ENCODE peak calls at places on chromosome 17, in four cellular contexts. One of them, this sample, is unnamed.

GRCh38 chr17:29179232-29180036 is 764 bp downstream of the MYO18A start:
- DNase-seq in SK-N-SH: peak
- DNase-seq in K562: peak
- DNase-seq in HCT116: no peak
- DNase-seq in this sample: peak

GRCh38 chr17:58786586-58787295 is 31.1 kb downstream of the PPM1E start:
- DNase-seq in SK-N-SH: peak
- DNase-seq in HCT116: peak
- DNase-seq in K562: peak
- DNase-seq in this sample: no peak

GRCh38 chr17:40718904-40719303 is 15.4 kb upstream of the KRT24 start:
- DNase-seq in HCT116: no peak
- DNase-seq in SK-N-SH: no peak
- DNase-seq in K562: no peak
- DNase-seq in this sample: peak

GRCh38 chr17:11898526-11899235 is 98.6 kb downstream of the ZNF18 start:
- DNase-seq in K562: no peak
- DNase-seq in HCT116: no peak
- DNase-seq in SK-N-SH: no peak
- DNase-seq in this sample: no peak

GRCh38 chr17:11880714-11881113 is 116.6 kb downstream of the ZNF18 start:
- DNase-seq in K562: peak
- DNase-seq in HCT116: peak
- DNase-seq in SK-N-SH: peak
- DNase-seq in this sample: peak

GRCh38 chr17:80666867-80667266 is 122.2 kb downstream of the RPTOR start:
- DNase-seq in K562: no peak
- DNase-seq in HCT116: no peak
- DNase-seq in SK-N-SH: no peak
- DNase-seq in this sample: no peak

GRCh38 chr17:30275911-30276310 is 15.8 kb downstream of the BLMH start:
- DNase-seq in SK-N-SH: no peak
- DNase-seq in K562: no peak
- DNase-seq in HCT116: no peak
- DNase-seq in this sample: no peak

GRCh38 chr17:48995871-48996695 is 1.1 kb upstream of the IGF2BP1 start:
- DNase-seq in SK-N-SH: peak
- DNase-seq in K562: peak
- DNase-seq in HCT116: no peak
- DNase-seq in this sample: no peak

GRCh38 chr17:17353625-17354484 is 50.7 kb downstream of the NT5M start:
- DNase-seq in HCT116: no peak
- DNase-seq in K562: no peak
- DNase-seq in SK-N-SH: no peak
- DNase-seq in this sample: no peak

GRCh38 chr17:15744885-15745284 is 12.8 kb downstream of the TBC1D26 start:
- DNase-seq in SK-N-SH: peak
- DNase-seq in HCT116: no peak
- DNase-seq in K562: no peak
- DNase-seq in this sample: peak
- TF ChIP-seq JUND in SK-N-SH: no peak
- TF ChIP-seq JUND in HCT116: no peak
- TF ChIP-seq JUND in K562: no peak
- TF ChIP-seq JUND in this sample: no peak

GRCh38 chr17:67276075-67276474 is 31.1 kb upstream of the HELZ start:
- DNase-seq in K562: peak
- DNase-seq in SK-N-SH: no peak
- DNase-seq in HCT116: peak
- DNase-seq in this sample: no peak

GRCh38 chr17:67281053-67281452 is 36.1 kb upstream of the HELZ start:
- DNase-seq in HCT116: no peak
- DNase-seq in SK-N-SH: no peak
- DNase-seq in K562: no peak
- DNase-seq in this sample: no peak

GRCh38 chr17:67279115-67279514 is 34.1 kb upstream of the HELZ start:
- DNase-seq in HCT116: no peak
- DNase-seq in SK-N-SH: no peak
- DNase-seq in K562: no peak
- DNase-seq in this sample: no peak

GRCh38 chr17:67280279-67280678 is 35.3 kb upstream of the HELZ start:
- DNase-seq in K562: no peak
- DNase-seq in SK-N-SH: no peak
- DNase-seq in HCT116: no peak
- DNase-seq in this sample: no peak

DNA sequence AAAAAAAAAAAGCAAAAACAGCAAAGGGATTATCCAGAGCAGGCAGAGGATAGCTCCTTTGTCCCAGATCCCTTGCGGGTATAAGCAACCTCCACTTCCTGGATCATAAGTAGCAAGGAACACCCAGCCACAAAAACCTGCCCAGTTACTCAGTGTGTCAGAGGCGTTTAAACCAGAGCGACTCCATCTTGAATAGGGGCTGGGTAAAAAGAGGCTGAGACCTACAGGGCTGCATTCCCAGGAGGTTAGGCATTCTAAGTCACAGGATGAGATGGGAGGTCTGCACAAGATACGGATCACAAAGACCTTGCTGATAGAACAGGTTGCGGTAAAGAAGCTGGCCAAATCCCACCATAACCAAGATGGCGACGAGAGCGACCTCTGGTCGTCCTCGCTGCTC is 33.4 kb upstream of the HELZ start:
- DNase-seq in HCT116: no peak
- DNase-seq in K562: no peak
- DNase-seq in SK-N-SH: no peak
- DNase-seq in this sample: peak
- TF ChIP-seq JUND in HCT116: no peak
- TF ChIP-seq JUND in K562: no peak
- TF ChIP-seq JUND in SK-N-SH: no peak
- TF ChIP-seq JUND in this sample: no peak

DNA sequence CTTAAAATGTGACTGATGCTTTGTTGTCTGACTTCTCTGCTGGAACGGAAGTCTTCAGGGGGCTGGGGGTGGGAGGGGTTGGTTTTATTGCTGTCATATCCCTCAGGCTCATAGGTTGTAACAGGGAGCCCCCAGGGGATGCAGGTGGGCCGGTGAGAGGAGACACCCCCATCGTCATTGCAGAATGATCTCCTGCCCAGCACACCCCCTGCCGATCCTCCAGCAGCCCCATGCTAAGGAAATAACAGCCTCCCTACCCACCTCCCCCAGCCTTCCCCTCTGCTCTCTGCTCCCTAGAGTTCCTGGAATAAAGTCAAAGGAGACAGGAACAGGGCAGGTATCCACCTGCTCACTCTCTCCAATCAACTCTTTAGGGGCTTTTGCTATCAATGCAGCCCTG is 270.1 kb upstream of the TNRC6C start:
- DNase-seq in HCT116: no peak
- DNase-seq in K562: no peak
- DNase-seq in SK-N-SH: no peak
- DNase-seq in this sample: no peak
- TF ChIP-seq JUND in HCT116: no peak
- TF ChIP-seq JUND in K562: no peak
- TF ChIP-seq JUND in SK-N-SH: no peak
- TF ChIP-seq JUND in this sample: no peak

GRCh38 chr17:67160791-67161190 is 84.2 kb downstream of the HELZ start:
- DNase-seq in K562: no peak
- DNase-seq in SK-N-SH: peak
- DNase-seq in HCT116: no peak
- DNase-seq in this sample: no peak

GRCh38 chr17:67152824-67153223 is 92.2 kb downstream of the HELZ start:
- DNase-seq in SK-N-SH: no peak
- DNase-seq in K562: no peak
- DNase-seq in HCT116: no peak
- DNase-seq in this sample: no peak

GRCh38 chr17:67151717-67152116 is 93.3 kb downstream of the HELZ start:
- DNase-seq in K562: no peak
- DNase-seq in HCT116: peak
- DNase-seq in SK-N-SH: no peak
- DNase-seq in this sample: no peak

GRCh38 chr17:67157732-67158639 is 87.0 kb downstream of the HELZ start:
- DNase-seq in HCT116: peak
- DNase-seq in K562: peak
- DNase-seq in SK-N-SH: peak
- DNase-seq in this sample: peak

DNA sequence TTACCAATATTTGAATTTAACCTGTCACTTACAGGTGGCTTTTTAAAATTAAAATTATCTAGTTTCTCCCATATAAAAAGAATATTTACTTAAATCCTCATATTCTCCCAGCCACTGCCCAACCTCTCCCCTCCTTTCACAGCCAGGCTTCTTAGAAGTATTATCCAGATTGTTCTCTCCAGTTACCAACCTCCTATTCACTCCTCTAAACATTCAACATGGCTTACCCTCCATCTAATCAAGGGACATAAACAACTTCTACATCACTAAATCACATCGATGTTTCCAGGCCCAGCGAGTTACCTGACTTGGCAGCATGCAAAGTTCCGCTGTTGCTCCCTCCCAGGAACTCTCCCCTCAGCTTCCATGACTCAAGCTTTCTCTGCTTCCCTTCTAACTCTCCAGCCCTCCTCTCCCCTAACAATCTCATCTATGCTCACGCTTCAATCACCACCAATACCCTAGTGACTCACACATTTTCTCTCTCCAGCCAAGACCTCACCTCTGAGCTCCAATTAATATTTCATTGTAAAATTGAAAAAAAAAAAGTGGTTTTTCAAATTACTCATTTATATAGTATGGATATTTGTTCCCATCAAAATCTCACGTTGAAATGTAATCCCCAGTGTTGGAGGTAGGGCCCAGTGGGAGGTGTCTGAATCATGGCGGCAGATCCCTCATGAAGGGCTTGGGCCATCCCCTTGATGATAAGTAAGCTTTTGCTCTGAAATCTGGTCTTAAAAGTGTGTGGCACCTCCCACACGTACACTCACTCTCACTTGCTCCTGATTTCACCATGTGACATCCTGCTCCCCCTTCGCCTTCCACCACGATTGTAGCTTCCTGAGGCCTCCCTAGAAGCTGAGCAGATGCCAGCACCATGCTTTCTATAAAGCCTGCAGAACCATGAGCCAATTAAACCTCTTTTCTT is 88.5 kb downstream of the HELZ start:
- DNase-seq in HCT116: no peak
- DNase-seq in K562: peak
- DNase-seq in SK-N-SH: no peak
- DNase-seq in this sample: no peak
- TF ChIP-seq JUND in HCT116: no peak
- TF ChIP-seq JUND in K562: no peak
- TF ChIP-seq JUND in SK-N-SH: no peak
- TF ChIP-seq JUND in this sample: no peak

This sample was measured in T47D.